ENCODE peak calls at places on chromosome 11, in five cellular contexts. One of them, this sample, is unnamed.

GRCh38 chr11:8258771-8259170 is 4.9 kb downstream of the LMO1 start:
- DNase-seq in cardiac fibroblast: peak
- DNase-seq in lower lobe of right lung: peak
- DNase-seq in body of pancreas: peak
- DNase-seq in HCT116: no peak
- DNase-seq in this sample: no peak

GRCh38 chr11:96752221-96752620 is 362.4 kb downstream of the JRKL start:
- DNase-seq in body of pancreas: no peak
- DNase-seq in cardiac fibroblast: no peak
- DNase-seq in lower lobe of right lung: no peak
- DNase-seq in HCT116: no peak
- DNase-seq in this sample: no peak

GRCh38 chr11:94604496-94604895 is 37.3 kb downstream of the PIWIL4 start:
- DNase-seq in cardiac fibroblast: no peak
- DNase-seq in body of pancreas: no peak
- DNase-seq in HCT116: no peak
- DNase-seq in lower lobe of right lung: no peak
- DNase-seq in this sample: no peak

GRCh38 chr11:129375731-129376657 is at the start of gene BARX2:
- DNase-seq in body of pancreas: peak
- DNase-seq in cardiac fibroblast: peak
- DNase-seq in lower lobe of right lung: peak
- DNase-seq in HCT116: peak
- DNase-seq in this sample: peak

GRCh38 chr11:124656759-124657627 is 16.5 kb downstream of the SIAE start:
- DNase-seq in lower lobe of right lung: no peak
- DNase-seq in cardiac fibroblast: no peak
- DNase-seq in body of pancreas: no peak
- DNase-seq in HCT116: no peak
- DNase-seq in this sample: no peak

GRCh38 chr11:15967966-15968365 is 388.4 kb downstream of the SOX6 start:
- DNase-seq in body of pancreas: no peak
- DNase-seq in lower lobe of right lung: no peak
- DNase-seq in HCT116: no peak
- DNase-seq in cardiac fibroblast: peak
- DNase-seq in this sample: no peak

GRCh38 chr11:2515401-2516275 is 70.8 kb downstream of the KCNQ1 start:
- DNase-seq in body of pancreas: peak
- DNase-seq in lower lobe of right lung: peak
- DNase-seq in HCT116: no peak
- DNase-seq in cardiac fibroblast: no peak
- DNase-seq in this sample: peak

GRCh38 chr11:12139144-12139881 is 28.9 kb downstream of the MICAL2 start:
- DNase-seq in cardiac fibroblast: peak
- DNase-seq in body of pancreas: no peak
- DNase-seq in HCT116: no peak
- DNase-seq in lower lobe of right lung: no peak
- DNase-seq in this sample: no peak

GRCh38 chr11:76810151-76810853 is 27.1 kb downstream of the TSKU start:
- DNase-seq in body of pancreas: peak
- DNase-seq in HCT116: peak
- DNase-seq in lower lobe of right lung: no peak
- DNase-seq in cardiac fibroblast: peak
- DNase-seq in this sample: peak

GRCh38 chr11:16410479-16410878 is 54.1 kb upstream of the SOX6 start:
- DNase-seq in body of pancreas: no peak
- DNase-seq in lower lobe of right lung: no peak
- DNase-seq in cardiac fibroblast: no peak
- DNase-seq in HCT116: no peak
- DNase-seq in this sample: no peak

GRCh38 chr11:111978028-111978771 is 41.1 kb downstream of the DIXDC1 start:
- DNase-seq in lower lobe of right lung: no peak
- DNase-seq in cardiac fibroblast: peak
- DNase-seq in body of pancreas: peak
- DNase-seq in HCT116: no peak
- DNase-seq in this sample: peak

GRCh38 chr11:85756401-85757200 is 54.3 kb downstream of the SYTL2 start:
- DNase-seq in body of pancreas: no peak
- DNase-seq in cardiac fibroblast: no peak
- DNase-seq in HCT116: no peak
- DNase-seq in lower lobe of right lung: no peak
- DNase-seq in this sample: no peak

GRCh38 chr11:112523917-112524316 is 263.3 kb upstream of the PLET1 start:
- DNase-seq in body of pancreas: no peak
- DNase-seq in cardiac fibroblast: no peak
- DNase-seq in HCT116: no peak
- DNase-seq in lower lobe of right lung: no peak
- DNase-seq in this sample: no peak

GRCh38 chr11:114135737-114136151 is 76.2 kb downstream of the ZBTB16 start:
- DNase-seq in lower lobe of right lung: no peak
- DNase-seq in body of pancreas: no peak
- DNase-seq in HCT116: no peak
- DNase-seq in cardiac fibroblast: peak
- DNase-seq in this sample: no peak

GRCh38 chr11:125123947-125124633 is 12.7 kb upstream of the TMEM218 start:
- DNase-seq in lower lobe of right lung: peak
- DNase-seq in cardiac fibroblast: peak
- DNase-seq in body of pancreas: peak
- DNase-seq in HCT116: peak
- DNase-seq in this sample: no peak

GRCh38 chr11:66032962-66033735 is 6.9 kb upstream of the CATSPER1 start:
- DNase-seq in body of pancreas: no peak
- DNase-seq in cardiac fibroblast: no peak
- DNase-seq in lower lobe of right lung: no peak
- DNase-seq in HCT116: no peak
- DNase-seq in this sample: no peak

GRCh38 chr11:72813740-72814138 is 472 bp upstream of the ATG16L2 start:
- DNase-seq in cardiac fibroblast: peak
- DNase-seq in body of pancreas: peak
- DNase-seq in lower lobe of right lung: peak
- DNase-seq in HCT116: peak
- DNase-seq in this sample: no peak

GRCh38 chr11:119791701-119792151 is 62.7 kb upstream of the NECTIN1 start:
- DNase-seq in cardiac fibroblast: no peak
- DNase-seq in HCT116: no peak
- DNase-seq in body of pancreas: no peak
- DNase-seq in lower lobe of right lung: no peak
- DNase-seq in this sample: no peak

GRCh38 chr11:46918087-46918751 is at the start of gene LRP4:
- DNase-seq in cardiac fibroblast: no peak
- DNase-seq in body of pancreas: peak
- DNase-seq in lower lobe of right lung: no peak
- DNase-seq in HCT116: no peak
- DNase-seq in this sample: peak

GRCh38 chr11:126522152-126522551 is 166.7 kb downstream of the ST3GAL4 start:
- DNase-seq in body of pancreas: no peak
- DNase-seq in HCT116: no peak
- DNase-seq in lower lobe of right lung: no peak
- DNase-seq in cardiac fibroblast: no peak
- DNase-seq in this sample: no peak

GRCh38 chr11:33704240-33705002 is 3.8 kb upstream of the C11orf91 start:
- DNase-seq in cardiac fibroblast: peak
- DNase-seq in lower lobe of right lung: no peak
- DNase-seq in HCT116: no peak
- DNase-seq in body of pancreas: no peak
- DNase-seq in this sample: no peak

GRCh38 chr11:5992604-5993251 is 5.9 kb upstream of the OR52L1 start:
- DNase-seq in body of pancreas: no peak
- DNase-seq in HCT116: peak
- DNase-seq in lower lobe of right lung: no peak
- DNase-seq in cardiac fibroblast: peak
- DNase-seq in this sample: no peak

GRCh38 chr11:12330491-12331231 is 46.7 kb upstream of the PARVA start:
- DNase-seq in lower lobe of right lung: no peak
- DNase-seq in body of pancreas: peak
- DNase-seq in cardiac fibroblast: peak
- DNase-seq in HCT116: no peak
- DNase-seq in this sample: peak

GRCh38 chr11:60739114-60739513 is 14.6 kb downstream of the MS4A18 start:
- DNase-seq in body of pancreas: no peak
- DNase-seq in cardiac fibroblast: no peak
- DNase-seq in lower lobe of right lung: no peak
- DNase-seq in HCT116: no peak
- DNase-seq in this sample: no peak

GRCh38 chr11:16347928-16348685 is 8.2 kb downstream of the SOX6 start:
- DNase-seq in HCT116: no peak
- DNase-seq in cardiac fibroblast: no peak
- DNase-seq in body of pancreas: peak
- DNase-seq in lower lobe of right lung: no peak
- DNase-seq in this sample: no peak

GRCh38 chr11:17939542-17939941 is 73.3 kb downstream of the SERGEF start:
- DNase-seq in cardiac fibroblast: no peak
- DNase-seq in HCT116: no peak
- DNase-seq in body of pancreas: no peak
- DNase-seq in lower lobe of right lung: no peak
- DNase-seq in this sample: no peak

GRCh38 chr11:132942611-132943324 is 589.5 kb downstream of the OPCML start:
- DNase-seq in HCT116: no peak
- DNase-seq in cardiac fibroblast: no peak
- DNase-seq in lower lobe of right lung: no peak
- DNase-seq in body of pancreas: no peak
- DNase-seq in this sample: peak

GRCh38 chr11:73162196-73162740 is 20.1 kb upstream of the FCHSD2 start:
- DNase-seq in cardiac fibroblast: peak
- DNase-seq in lower lobe of right lung: no peak
- DNase-seq in body of pancreas: no peak
- DNase-seq in HCT116: no peak
- DNase-seq in this sample: no peak

GRCh38 chr11:121071456-121072236 is 29.4 kb upstream of the TECTA start:
- DNase-seq in lower lobe of right lung: no peak
- DNase-seq in body of pancreas: no peak
- DNase-seq in HCT116: no peak
- DNase-seq in cardiac fibroblast: no peak
- DNase-seq in this sample: peak

GRCh38 chr11:10857604-10858504 is at the start of gene ZBED5:
- DNase-seq in lower lobe of right lung: peak
- DNase-seq in body of pancreas: peak
- DNase-seq in cardiac fibroblast: peak
- DNase-seq in HCT116: peak
- DNase-seq in this sample: peak
- TF ChIP-seq CTCF in lower lobe of right lung: peak
- TF ChIP-seq CTCF in body of pancreas: no peak
- TF ChIP-seq CTCF in cardiac fibroblast: no peak
- TF ChIP-seq CTCF in HCT116: no peak
- TF ChIP-seq CTCF in this sample: peak

DNA sequence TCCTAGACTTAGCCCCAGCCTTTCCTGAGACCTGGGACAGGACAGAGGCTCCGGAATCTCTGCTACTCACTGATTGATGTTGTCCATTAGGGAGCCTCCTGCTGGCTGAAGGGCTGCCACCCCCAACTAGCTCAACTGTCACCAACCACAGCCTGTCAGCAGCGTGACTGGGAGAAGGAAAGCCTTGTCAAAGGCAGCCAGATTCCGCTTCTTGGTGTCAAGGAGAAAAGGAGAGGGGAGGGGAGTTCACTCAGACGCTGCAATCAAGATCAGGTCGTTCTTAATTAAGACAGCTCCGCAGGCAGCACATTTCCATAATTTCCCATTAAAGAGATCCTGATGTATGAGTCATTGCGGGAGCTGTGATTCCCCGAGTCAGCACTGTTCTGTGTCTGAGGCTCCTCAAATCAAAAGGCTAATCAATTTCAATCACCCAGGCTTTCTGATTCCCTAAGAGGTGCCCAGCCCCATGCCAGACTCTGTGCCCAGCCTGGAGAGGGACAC is 152.8 kb upstream of the ZBED5 start:
- DNase-seq in cardiac fibroblast: peak
- DNase-seq in body of pancreas: peak
- DNase-seq in lower lobe of right lung: peak
- DNase-seq in HCT116: peak
- DNase-seq in this sample: no peak
- TF ChIP-seq CTCF in cardiac fibroblast: peak
- TF ChIP-seq CTCF in body of pancreas: no peak
- TF ChIP-seq CTCF in lower lobe of right lung: peak
- TF ChIP-seq CTCF in HCT116: peak
- TF ChIP-seq CTCF in this sample: peak

DNA sequence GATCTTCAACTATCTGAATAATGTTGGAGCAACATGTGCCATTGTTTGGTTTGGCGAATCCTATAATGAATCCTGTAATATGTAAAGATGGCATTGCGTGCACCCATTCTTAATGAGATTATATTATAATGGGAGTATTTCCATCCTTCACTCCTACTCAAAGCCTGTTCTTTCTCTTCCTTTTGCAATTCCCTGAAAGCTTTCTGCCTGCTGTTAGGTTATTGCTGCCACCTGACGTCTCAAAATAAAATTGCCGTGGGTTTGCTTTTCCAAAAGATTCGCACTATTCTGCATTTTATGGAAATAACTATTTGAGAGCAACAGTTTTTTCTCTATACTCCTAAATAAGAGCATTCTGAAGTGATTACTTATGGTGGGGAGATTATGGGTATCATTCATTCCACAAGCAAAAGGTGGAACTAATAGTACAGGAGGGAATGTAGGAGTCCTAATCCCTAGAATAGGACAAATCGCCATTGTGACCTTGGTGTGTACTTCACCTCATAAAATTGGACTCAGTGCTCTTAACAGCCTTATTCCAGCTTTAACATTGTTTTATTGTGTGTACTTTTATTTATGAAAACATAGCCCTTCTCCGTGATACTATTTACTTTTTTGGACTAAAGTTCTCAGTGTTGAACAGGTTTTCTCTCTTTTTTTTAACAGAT is 69.6 kb upstream of the ALKBH3 start:
- DNase-seq in HCT116: no peak
- DNase-seq in body of pancreas: no peak
- DNase-seq in lower lobe of right lung: no peak
- DNase-seq in cardiac fibroblast: peak
- DNase-seq in this sample: no peak
- TF ChIP-seq CTCF in HCT116: no peak
- TF ChIP-seq CTCF in body of pancreas: no peak
- TF ChIP-seq CTCF in lower lobe of right lung: no peak
- TF ChIP-seq CTCF in cardiac fibroblast: peak
- TF ChIP-seq CTCF in this sample: peak

DNA sequence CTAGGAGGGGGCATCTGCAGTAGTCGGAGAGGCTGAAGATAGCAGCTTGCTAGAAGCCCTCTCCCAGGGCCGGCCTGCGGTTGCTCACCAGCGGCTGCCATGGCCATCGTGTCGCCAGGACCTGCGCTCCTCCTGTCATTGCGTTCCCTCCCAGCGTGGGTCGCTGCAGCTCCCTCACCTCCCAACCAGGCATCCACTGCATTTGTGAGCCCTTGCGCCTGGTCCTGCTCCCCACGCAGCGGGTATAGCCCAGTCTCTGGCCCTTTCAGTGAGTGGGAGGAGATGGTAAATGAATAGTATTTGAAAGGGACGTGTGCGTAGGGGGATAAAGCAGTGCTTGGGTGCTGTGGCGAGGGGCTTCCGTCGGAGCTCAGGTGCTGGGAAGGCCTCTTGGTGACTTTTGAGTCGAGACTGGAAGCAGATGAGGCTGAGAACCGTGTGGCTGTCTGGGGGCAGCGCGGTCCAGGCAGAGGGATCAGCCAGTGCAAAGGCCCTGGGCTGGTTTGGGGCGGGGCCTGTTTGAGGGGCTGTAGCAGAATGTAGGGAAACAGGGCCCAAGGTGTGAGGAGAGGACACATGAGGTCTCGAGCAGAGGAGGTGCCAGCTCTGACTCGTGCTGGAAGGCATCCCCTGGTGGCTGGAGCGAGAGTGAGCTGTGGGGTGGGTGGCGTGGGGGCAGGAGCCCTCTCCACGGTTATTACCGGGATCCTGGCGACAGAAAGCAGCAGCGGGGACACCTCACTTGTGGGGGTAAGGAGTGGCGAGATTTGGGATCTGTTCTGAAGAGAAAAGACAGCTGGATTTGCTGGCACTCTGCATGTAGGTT is 39.3 kb downstream of the LRP5 start:
- DNase-seq in lower lobe of right lung: peak
- DNase-seq in body of pancreas: no peak
- DNase-seq in HCT116: no peak
- DNase-seq in cardiac fibroblast: no peak
- DNase-seq in this sample: no peak
- TF ChIP-seq CTCF in lower lobe of right lung: no peak
- TF ChIP-seq CTCF in body of pancreas: no peak
- TF ChIP-seq CTCF in HCT116: peak
- TF ChIP-seq CTCF in cardiac fibroblast: no peak
- TF ChIP-seq CTCF in this sample: no peak